ENCODE peak calls at places on chromosomes 7 and 10, in nine cellular contexts. One of them, this sample, is unnamed.

GRCh38 chr7:30206466-30206865 is 71.7 kb downstream of the MTURN start:
- DNase-seq in naive thymus-derived CD8-positive, alpha-beta T cell: no peak
- DNase-seq in mucosa of descending colon: no peak
- DNase-seq in activated CD4-positive, alpha-beta T cell treated with anti-CD3 and anti-CD28 coated beads, Interleukin-2, amount 50 U/mL, for 48 hours: no peak
- DNase-seq in CD8-positive, alpha-beta T cell: no peak
- DNase-seq in fibroblast of lung: no peak
- DNase-seq in NCI-H774: no peak
- DNase-seq in left lung: no peak
- DNase-seq in left colon: no peak
- DNase-seq in this sample: no peak

GRCh38 chr10:88915781-88916180 is 35.7 kb downstream of the STAMBPL1 start:
- DNase-seq in naive thymus-derived CD8-positive, alpha-beta T cell: no peak
- DNase-seq in mucosa of descending colon: no peak
- DNase-seq in activated CD4-positive, alpha-beta T cell treated with anti-CD3 and anti-CD28 coated beads, Interleukin-2, amount 50 U/mL, for 48 hours: no peak
- DNase-seq in CD8-positive, alpha-beta T cell: no peak
- DNase-seq in fibroblast of lung: no peak
- DNase-seq in NCI-H774: no peak
- DNase-seq in left lung: no peak
- DNase-seq in left colon: no peak
- DNase-seq in this sample: no peak

GRCh38 chr10:83373659-83374058 is 765.6 kb upstream of the GHITM start:
- DNase-seq in naive thymus-derived CD8-positive, alpha-beta T cell: no peak
- DNase-seq in mucosa of descending colon: no peak
- DNase-seq in activated CD4-positive, alpha-beta T cell treated with anti-CD3 and anti-CD28 coated beads, Interleukin-2, amount 50 U/mL, for 48 hours: no peak
- DNase-seq in CD8-positive, alpha-beta T cell: no peak
- DNase-seq in fibroblast of lung: no peak
- DNase-seq in NCI-H774: no peak
- DNase-seq in left lung: no peak
- DNase-seq in left colon: no peak
- DNase-seq in this sample: no peak

GRCh38 chr7:130697791-130698190 is 11.4 kb upstream of the TSGA13 start:
- DNase-seq in naive thymus-derived CD8-positive, alpha-beta T cell: no peak
- DNase-seq in mucosa of descending colon: no peak
- DNase-seq in activated CD4-positive, alpha-beta T cell treated with anti-CD3 and anti-CD28 coated beads, Interleukin-2, amount 50 U/mL, for 48 hours: no peak
- DNase-seq in CD8-positive, alpha-beta T cell: no peak
- DNase-seq in fibroblast of lung: no peak
- DNase-seq in NCI-H774: no peak
- DNase-seq in left lung: no peak
- DNase-seq in left colon: no peak
- DNase-seq in this sample: no peak

GRCh38 chr10:4934391-4934987 is 28.7 kb upstream of the AKR1C1 start:
- DNase-seq in naive thymus-derived CD8-positive, alpha-beta T cell: no peak
- DNase-seq in mucosa of descending colon: no peak
- DNase-seq in activated CD4-positive, alpha-beta T cell treated with anti-CD3 and anti-CD28 coated beads, Interleukin-2, amount 50 U/mL, for 48 hours: no peak
- DNase-seq in CD8-positive, alpha-beta T cell: no peak
- DNase-seq in fibroblast of lung: no peak
- DNase-seq in NCI-H774: no peak
- DNase-seq in left lung: no peak
- DNase-seq in left colon: no peak
- DNase-seq in this sample: no peak

GRCh38 chr7:133633055-133633454 is 380.2 kb downstream of the EXOC4 start:
- DNase-seq in naive thymus-derived CD8-positive, alpha-beta T cell: no peak
- DNase-seq in mucosa of descending colon: no peak
- DNase-seq in activated CD4-positive, alpha-beta T cell treated with anti-CD3 and anti-CD28 coated beads, Interleukin-2, amount 50 U/mL, for 48 hours: no peak
- DNase-seq in CD8-positive, alpha-beta T cell: no peak
- DNase-seq in fibroblast of lung: peak
- DNase-seq in NCI-H774: no peak
- DNase-seq in left lung: no peak
- DNase-seq in left colon: no peak
- DNase-seq in this sample: no peak

GRCh38 chr10:49592726-49593563 is 17.2 kb upstream of the SLC18A3 start:
- DNase-seq in naive thymus-derived CD8-positive, alpha-beta T cell: peak
- DNase-seq in mucosa of descending colon: no peak
- DNase-seq in activated CD4-positive, alpha-beta T cell treated with anti-CD3 and anti-CD28 coated beads, Interleukin-2, amount 50 U/mL, for 48 hours: peak
- DNase-seq in CD8-positive, alpha-beta T cell: peak
- DNase-seq in fibroblast of lung: peak
- DNase-seq in NCI-H774: peak
- DNase-seq in left lung: no peak
- DNase-seq in left colon: peak
- DNase-seq in this sample: no peak

GRCh38 chr7:121547341-121548092 is 151.4 kb upstream of the FAM3C start:
- DNase-seq in naive thymus-derived CD8-positive, alpha-beta T cell: no peak
- DNase-seq in mucosa of descending colon: no peak
- DNase-seq in activated CD4-positive, alpha-beta T cell treated with anti-CD3 and anti-CD28 coated beads, Interleukin-2, amount 50 U/mL, for 48 hours: no peak
- DNase-seq in CD8-positive, alpha-beta T cell: no peak
- DNase-seq in fibroblast of lung: peak
- DNase-seq in NCI-H774: peak
- DNase-seq in left lung: no peak
- DNase-seq in left colon: no peak
- DNase-seq in this sample: no peak

GRCh38 chr10:86064931-86065662 is 301.5 kb downstream of the GRID1 start:
- DNase-seq in naive thymus-derived CD8-positive, alpha-beta T cell: no peak
- DNase-seq in mucosa of descending colon: no peak
- DNase-seq in activated CD4-positive, alpha-beta T cell treated with anti-CD3 and anti-CD28 coated beads, Interleukin-2, amount 50 U/mL, for 48 hours: no peak
- DNase-seq in CD8-positive, alpha-beta T cell: no peak
- DNase-seq in fibroblast of lung: no peak
- DNase-seq in NCI-H774: no peak
- DNase-seq in left lung: no peak
- DNase-seq in left colon: no peak
- DNase-seq in this sample: no peak

GRCh38 chr10:77279207-77279606 is 358.4 kb downstream of the KCNMA1 start:
- DNase-seq in naive thymus-derived CD8-positive, alpha-beta T cell: no peak
- DNase-seq in mucosa of descending colon: no peak
- DNase-seq in activated CD4-positive, alpha-beta T cell treated with anti-CD3 and anti-CD28 coated beads, Interleukin-2, amount 50 U/mL, for 48 hours: no peak
- DNase-seq in CD8-positive, alpha-beta T cell: peak
- DNase-seq in fibroblast of lung: peak
- DNase-seq in NCI-H774: peak
- DNase-seq in left lung: no peak
- DNase-seq in left colon: peak
- DNase-seq in this sample: no peak

GRCh38 chr10:74072503-74072902 is 74.6 kb downstream of the VCL start:
- DNase-seq in naive thymus-derived CD8-positive, alpha-beta T cell: no peak
- DNase-seq in mucosa of descending colon: no peak
- DNase-seq in activated CD4-positive, alpha-beta T cell treated with anti-CD3 and anti-CD28 coated beads, Interleukin-2, amount 50 U/mL, for 48 hours: no peak
- DNase-seq in CD8-positive, alpha-beta T cell: no peak
- DNase-seq in fibroblast of lung: peak
- DNase-seq in NCI-H774: no peak
- DNase-seq in left lung: no peak
- DNase-seq in left colon: no peak
- DNase-seq in this sample: no peak

GRCh38 chr10:6701289-6701688 is 121.2 kb upstream of the PRKCQ start:
- DNase-seq in naive thymus-derived CD8-positive, alpha-beta T cell: no peak
- DNase-seq in mucosa of descending colon: no peak
- DNase-seq in activated CD4-positive, alpha-beta T cell treated with anti-CD3 and anti-CD28 coated beads, Interleukin-2, amount 50 U/mL, for 48 hours: no peak
- DNase-seq in CD8-positive, alpha-beta T cell: no peak
- DNase-seq in fibroblast of lung: no peak
- DNase-seq in NCI-H774: no peak
- DNase-seq in left lung: no peak
- DNase-seq in left colon: no peak
- DNase-seq in this sample: no peak

GRCh38 chr7:155358948-155359712 is 61.5 kb downstream of the INSIG1 start:
- DNase-seq in naive thymus-derived CD8-positive, alpha-beta T cell: no peak
- DNase-seq in mucosa of descending colon: no peak
- DNase-seq in activated CD4-positive, alpha-beta T cell treated with anti-CD3 and anti-CD28 coated beads, Interleukin-2, amount 50 U/mL, for 48 hours: no peak
- DNase-seq in CD8-positive, alpha-beta T cell: no peak
- DNase-seq in fibroblast of lung: no peak
- DNase-seq in NCI-H774: no peak
- DNase-seq in left lung: peak
- DNase-seq in left colon: no peak
- DNase-seq in this sample: no peak

GRCh38 chr7:13117103-13117502 is 429.7 kb downstream of the ARL4A start:
- DNase-seq in naive thymus-derived CD8-positive, alpha-beta T cell: no peak
- DNase-seq in mucosa of descending colon: no peak
- DNase-seq in activated CD4-positive, alpha-beta T cell treated with anti-CD3 and anti-CD28 coated beads, Interleukin-2, amount 50 U/mL, for 48 hours: no peak
- DNase-seq in CD8-positive, alpha-beta T cell: no peak
- DNase-seq in fibroblast of lung: peak
- DNase-seq in NCI-H774: no peak
- DNase-seq in left lung: no peak
- DNase-seq in left colon: no peak
- DNase-seq in this sample: no peak

GRCh38 chr7:134798155-134798554 is 18.7 kb downstream of the CALD1 start:
- DNase-seq in naive thymus-derived CD8-positive, alpha-beta T cell: no peak
- DNase-seq in mucosa of descending colon: no peak
- DNase-seq in activated CD4-positive, alpha-beta T cell treated with anti-CD3 and anti-CD28 coated beads, Interleukin-2, amount 50 U/mL, for 48 hours: no peak
- DNase-seq in CD8-positive, alpha-beta T cell: no peak
- DNase-seq in fibroblast of lung: no peak
- DNase-seq in NCI-H774: no peak
- DNase-seq in left lung: no peak
- DNase-seq in left colon: no peak
- DNase-seq in this sample: no peak

GRCh38 chr7:41867639-41868038 is 164.7 kb upstream of the INHBA start:
- DNase-seq in naive thymus-derived CD8-positive, alpha-beta T cell: no peak
- DNase-seq in mucosa of descending colon: no peak
- DNase-seq in activated CD4-positive, alpha-beta T cell treated with anti-CD3 and anti-CD28 coated beads, Interleukin-2, amount 50 U/mL, for 48 hours: no peak
- DNase-seq in CD8-positive, alpha-beta T cell: no peak
- DNase-seq in fibroblast of lung: no peak
- DNase-seq in NCI-H774: no peak
- DNase-seq in left lung: no peak
- DNase-seq in left colon: no peak
- DNase-seq in this sample: no peak

GRCh38 chr10:21927601-21928000 is 75.9 kb downstream of the DNAJC1 start:
- DNase-seq in naive thymus-derived CD8-positive, alpha-beta T cell: no peak
- DNase-seq in mucosa of descending colon: no peak
- DNase-seq in activated CD4-positive, alpha-beta T cell treated with anti-CD3 and anti-CD28 coated beads, Interleukin-2, amount 50 U/mL, for 48 hours: no peak
- DNase-seq in CD8-positive, alpha-beta T cell: no peak
- DNase-seq in fibroblast of lung: peak
- DNase-seq in NCI-H774: no peak
- DNase-seq in left lung: no peak
- DNase-seq in left colon: no peak
- DNase-seq in this sample: no peak

GRCh38 chr7:50092579-50093411 is at the start of gene ZPBP:
- DNase-seq in naive thymus-derived CD8-positive, alpha-beta T cell: peak
- DNase-seq in mucosa of descending colon: peak
- DNase-seq in activated CD4-positive, alpha-beta T cell treated with anti-CD3 and anti-CD28 coated beads, Interleukin-2, amount 50 U/mL, for 48 hours: peak
- DNase-seq in CD8-positive, alpha-beta T cell: peak
- DNase-seq in fibroblast of lung: peak
- DNase-seq in NCI-H774: peak
- DNase-seq in left lung: peak
- DNase-seq in left colon: peak
- DNase-seq in this sample: peak

GRCh38 chr10:125004571-125005311 is 62.8 kb downstream of the ZRANB1 start:
- DNase-seq in naive thymus-derived CD8-positive, alpha-beta T cell: no peak
- DNase-seq in mucosa of descending colon: peak
- DNase-seq in activated CD4-positive, alpha-beta T cell treated with anti-CD3 and anti-CD28 coated beads, Interleukin-2, amount 50 U/mL, for 48 hours: no peak
- DNase-seq in CD8-positive, alpha-beta T cell: no peak
- DNase-seq in fibroblast of lung: no peak
- DNase-seq in NCI-H774: no peak
- DNase-seq in left lung: peak
- DNase-seq in left colon: peak
- DNase-seq in this sample: no peak

GRCh38 chr7:114759347-114760062 is 162.4 kb upstream of the MDFIC start:
- DNase-seq in naive thymus-derived CD8-positive, alpha-beta T cell: no peak
- DNase-seq in mucosa of descending colon: no peak
- DNase-seq in activated CD4-positive, alpha-beta T cell treated with anti-CD3 and anti-CD28 coated beads, Interleukin-2, amount 50 U/mL, for 48 hours: no peak
- DNase-seq in CD8-positive, alpha-beta T cell: no peak
- DNase-seq in fibroblast of lung: peak
- DNase-seq in NCI-H774: peak
- DNase-seq in left lung: no peak
- DNase-seq in left colon: no peak
- DNase-seq in this sample: no peak

GRCh38 chr7:97094531-97094930 is 23.0 kb upstream of the SDHAF3 start:
- DNase-seq in naive thymus-derived CD8-positive, alpha-beta T cell: no peak
- DNase-seq in mucosa of descending colon: no peak
- DNase-seq in activated CD4-positive, alpha-beta T cell treated with anti-CD3 and anti-CD28 coated beads, Interleukin-2, amount 50 U/mL, for 48 hours: no peak
- DNase-seq in CD8-positive, alpha-beta T cell: no peak
- DNase-seq in fibroblast of lung: no peak
- DNase-seq in NCI-H774: no peak
- DNase-seq in left lung: no peak
- DNase-seq in left colon: no peak
- DNase-seq in this sample: no peak

GRCh38 chr7:148558914-148559313 is 31.7 kb upstream of the C7orf33 start:
- DNase-seq in naive thymus-derived CD8-positive, alpha-beta T cell: no peak
- DNase-seq in mucosa of descending colon: no peak
- DNase-seq in activated CD4-positive, alpha-beta T cell treated with anti-CD3 and anti-CD28 coated beads, Interleukin-2, amount 50 U/mL, for 48 hours: no peak
- DNase-seq in CD8-positive, alpha-beta T cell: no peak
- DNase-seq in fibroblast of lung: no peak
- DNase-seq in NCI-H774: no peak
- DNase-seq in left lung: no peak
- DNase-seq in left colon: no peak
- DNase-seq in this sample: no peak

GRCh38 chr10:59606551-59606961 is 103.1 kb downstream of the SLC16A9 start:
- DNase-seq in naive thymus-derived CD8-positive, alpha-beta T cell: no peak
- DNase-seq in mucosa of descending colon: no peak
- DNase-seq in activated CD4-positive, alpha-beta T cell treated with anti-CD3 and anti-CD28 coated beads, Interleukin-2, amount 50 U/mL, for 48 hours: no peak
- DNase-seq in CD8-positive, alpha-beta T cell: no peak
- DNase-seq in fibroblast of lung: peak
- DNase-seq in NCI-H774: no peak
- DNase-seq in left lung: no peak
- DNase-seq in left colon: no peak
- DNase-seq in this sample: no peak

GRCh38 chr10:108208732-108209131 is 1044.2 kb upstream of the SORCS1 start:
- DNase-seq in naive thymus-derived CD8-positive, alpha-beta T cell: no peak
- DNase-seq in mucosa of descending colon: no peak
- DNase-seq in activated CD4-positive, alpha-beta T cell treated with anti-CD3 and anti-CD28 coated beads, Interleukin-2, amount 50 U/mL, for 48 hours: no peak
- DNase-seq in CD8-positive, alpha-beta T cell: no peak
- DNase-seq in fibroblast of lung: no peak
- DNase-seq in NCI-H774: no peak
- DNase-seq in left lung: no peak
- DNase-seq in left colon: no peak
- DNase-seq in this sample: no peak

GRCh38 chr7:25732771-25733217 is 419.2 kb upstream of the NFE2L3 start:
- DNase-seq in naive thymus-derived CD8-positive, alpha-beta T cell: no peak
- DNase-seq in mucosa of descending colon: no peak
- DNase-seq in activated CD4-positive, alpha-beta T cell treated with anti-CD3 and anti-CD28 coated beads, Interleukin-2, amount 50 U/mL, for 48 hours: no peak
- DNase-seq in CD8-positive, alpha-beta T cell: no peak
- DNase-seq in fibroblast of lung: no peak
- DNase-seq in NCI-H774: peak
- DNase-seq in left lung: no peak
- DNase-seq in left colon: no peak
- DNase-seq in this sample: no peak

GRCh38 chr7:151757274-151757673 is 119.6 kb downstream of the PRKAG2 start:
- DNase-seq in naive thymus-derived CD8-positive, alpha-beta T cell: no peak
- DNase-seq in mucosa of descending colon: no peak
- DNase-seq in activated CD4-positive, alpha-beta T cell treated with anti-CD3 and anti-CD28 coated beads, Interleukin-2, amount 50 U/mL, for 48 hours: no peak
- DNase-seq in CD8-positive, alpha-beta T cell: no peak
- DNase-seq in fibroblast of lung: peak
- DNase-seq in NCI-H774: no peak
- DNase-seq in left lung: no peak
- DNase-seq in left colon: no peak
- DNase-seq in this sample: no peak

GRCh38 chr10:115727114-115727513 is 545.9 kb downstream of the GFRA1 start:
- DNase-seq in naive thymus-derived CD8-positive, alpha-beta T cell: no peak
- DNase-seq in mucosa of descending colon: no peak
- DNase-seq in activated CD4-positive, alpha-beta T cell treated with anti-CD3 and anti-CD28 coated beads, Interleukin-2, amount 50 U/mL, for 48 hours: no peak
- DNase-seq in CD8-positive, alpha-beta T cell: no peak
- DNase-seq in fibroblast of lung: no peak
- DNase-seq in NCI-H774: no peak
- DNase-seq in left lung: no peak
- DNase-seq in left colon: no peak
- DNase-seq in this sample: no peak

GRCh38 chr10:131946321-131946751 is 35.4 kb downstream of the BNIP3 start:
- DNase-seq in naive thymus-derived CD8-positive, alpha-beta T cell: no peak
- DNase-seq in mucosa of descending colon: no peak
- DNase-seq in activated CD4-positive, alpha-beta T cell treated with anti-CD3 and anti-CD28 coated beads, Interleukin-2, amount 50 U/mL, for 48 hours: no peak
- DNase-seq in CD8-positive, alpha-beta T cell: no peak
- DNase-seq in fibroblast of lung: peak
- DNase-seq in NCI-H774: no peak
- DNase-seq in left lung: no peak
- DNase-seq in left colon: no peak
- DNase-seq in this sample: no peak

GRCh38 chr10:62817763-62818425 is 1.7 kb upstream of the EGR2 start:
- DNase-seq in naive thymus-derived CD8-positive, alpha-beta T cell: peak
- DNase-seq in mucosa of descending colon: peak
- DNase-seq in activated CD4-positive, alpha-beta T cell treated with anti-CD3 and anti-CD28 coated beads, Interleukin-2, amount 50 U/mL, for 48 hours: peak
- DNase-seq in CD8-positive, alpha-beta T cell: peak
- DNase-seq in fibroblast of lung: peak
- DNase-seq in NCI-H774: peak
- DNase-seq in left lung: peak
- DNase-seq in left colon: peak
- DNase-seq in this sample: no peak

GRCh38 chr10:84375011-84375410 is 46.6 kb downstream of the CCSER2 start:
- DNase-seq in naive thymus-derived CD8-positive, alpha-beta T cell: peak
- DNase-seq in mucosa of descending colon: no peak
- DNase-seq in activated CD4-positive, alpha-beta T cell treated with anti-CD3 and anti-CD28 coated beads, Interleukin-2, amount 50 U/mL, for 48 hours: no peak
- DNase-seq in CD8-positive, alpha-beta T cell: peak
- DNase-seq in fibroblast of lung: peak
- DNase-seq in NCI-H774: no peak
- DNase-seq in left lung: no peak
- DNase-seq in left colon: no peak
- DNase-seq in this sample: no peak

GRCh38 chr10:14356921-14357320 is 26.2 kb upstream of the FRMD4A start:
- DNase-seq in naive thymus-derived CD8-positive, alpha-beta T cell: no peak
- DNase-seq in mucosa of descending colon: no peak
- DNase-seq in activated CD4-positive, alpha-beta T cell treated with anti-CD3 and anti-CD28 coated beads, Interleukin-2, amount 50 U/mL, for 48 hours: no peak
- DNase-seq in CD8-positive, alpha-beta T cell: no peak
- DNase-seq in fibroblast of lung: peak
- DNase-seq in NCI-H774: no peak
- DNase-seq in left lung: no peak
- DNase-seq in left colon: no peak
- DNase-seq in this sample: no peak